ENCODE peak calls at places on chromosome X, in four cellular contexts. W is effector CD4-positive, alpha-beta T cell; R is psoas muscle; D is kidney epithelial cell. V is an unnamed sample.

GRCh38 chrX:28042260-28042659 is 61.0 kb upstream of the DCAF8L1 start:
- DNase-seq in W (no peak), R (no peak), D (no peak), V (no peak)

GRCh38 chrX:151762802-151763201 is 28.3 kb downstream of the CNGA2 start:
- DNase-seq in W (no peak), R (no peak), D (no peak), V (no peak)

GRCh38 chrX:125673758-125674157 is 354.1 kb downstream of the TEX13C start:
- DNase-seq in W (no peak), R (no peak), D (no peak), V (no peak)

GRCh38 chrX:105017641-105018040 is 202.9 kb downstream of the TEX13A start:
- DNase-seq in W (no peak), R (no peak), D (no peak), V (no peak)

GRCh38 chrX:111671668-111672067 is 9.3 kb upstream of the ALG13 start:
- DNase-seq in W (no peak), R (no peak), D (no peak), V (no peak)

GRCh38 chrX:44352739-44353138 is 9.3 kb upstream of the EFHC2 start:
- DNase-seq in W (no peak), R (no peak), D (no peak), V (no peak)

GRCh38 chrX:96619588-96619987 is 65.1 kb upstream of the DIAPH2 start:
- DNase-seq in W (no peak), R (no peak), D (no peak), V (no peak)

GRCh38 chrX:23908219-23909003 is 605 bp downstream of the CXorf58 start:
- DNase-seq in W (no peak), R (no peak), D (no peak), V (no peak)

GRCh38 chrX:47030339-47030738 is 47.9 kb upstream of the RGN start:
- DNase-seq in W (peak), R (no peak), D (peak), V (no peak)

GRCh38 chrX:30065226-30065625 is 150.1 kb upstream of the MAGEB2 start:
- DNase-seq in W (no peak), R (no peak), D (no peak), V (no peak)

GRCh38 chrX:291411-291901 is 10.3 kb downstream of the PLCXD1 start:
- DNase-seq in W (no peak), R (no peak), D (no peak), V (peak)

GRCh38 chrX:124737771-124738170 is 391.4 kb downstream of the SH2D1A start:
- DNase-seq in W (no peak), R (no peak), D (no peak), V (no peak)

GRCh38 chrX:72243472-72243871 is 4.6 kb upstream of the ERCC6L start:
- DNase-seq in W (no peak), R (no peak), D (no peak), V (no peak)

GRCh38 chrX:155027509-155028066 is 944 bp downstream of the FUNDC2 start:
- DNase-seq in W (no peak), R (no peak), D (no peak), V (no peak)

GRCh38 chrX:39777623-39778025 is 320.1 kb downstream of the BCOR start:
- DNase-seq in W (no peak), R (no peak), D (no peak), V (no peak)

GRCh38 chrX:1925053-1925481 is 310.2 kb downstream of the ASMT start:
- DNase-seq in W (no peak), R (no peak), D (no peak), V (no peak)

GRCh38 chrX:153649915-153650782 is 3.1 kb downstream of the DUSP9 start:
- DNase-seq in W (no peak), R (peak), D (no peak), V (peak)

GRCh38 chrX:155745792-155746191 is 133.0 kb upstream of the TMLHE start:
- DNase-seq in W (no peak), R (no peak), D (peak), V (no peak)

GRCh38 chrX:25003066-25003849 is 12.5 kb downstream of the ARX start:
- DNase-seq in W (no peak), R (no peak), D (no peak), V (no peak)

GRCh38 chrX:56281789-56282188 is 49.6 kb downstream of the KLF8 start:
- DNase-seq in W (no peak), R (no peak), D (no peak), V (no peak)

GRCh38 chrX:45322382-45322781 is 121.7 kb upstream of the DIPK2B start:
- DNase-seq in W (no peak), R (no peak), D (peak), V (no peak)

GRCh38 chrX:119516157-119516702 is 48.0 kb downstream of the SLC25A5 start:
- DNase-seq in W (peak), R (no peak), D (peak), V (no peak)

GRCh38 chrX:69154051-69154450 is 11.2 kb downstream of the PJA1 start:
- DNase-seq in W (no peak), R (no peak), D (no peak), V (no peak)

GRCh38 chrX:9789555-9789954 is 3.3 kb downstream of the SHROOM2 start:
- DNase-seq in W (no peak), R (no peak), D (no peak), V (no peak)

GRCh38 chrX:45233541-45233940 is 32.9 kb upstream of the DIPK2B start:
- DNase-seq in W (no peak), R (no peak), D (no peak), V (no peak)

GRCh38 chrX:18436017-18436416 is 10.6 kb downstream of the CDKL5 start:
- DNase-seq in W (no peak), R (no peak), D (no peak), V (no peak)

GRCh38 chrX:16966745-16967144 is 20.3 kb downstream of the REPS2 start:
- DNase-seq in W (no peak), R (no peak), D (no peak), V (no peak)

GRCh38 chrX:150540965-150541364 is 27.5 kb upstream of the MTM1 start:
- DNase-seq in W (no peak), R (peak), D (no peak), V (no peak)

V was measured in suprapubic skin.